ENCODE peak calls at places on chromosomes 11 and 22, in ten cellular contexts. Y, M, K, L, H, S, C, U, R and T are unnamed samples.

GRCh38 chr11:6233984-6234313 is 487 bp downstream of the FHIP1B start:
- DNase-seq in U (no peak), Y (no peak), H (no peak), L (no peak), K (no peak), S (peak), M (no peak), C (no peak), R (no peak), T (no peak)

GRCh38 chr11:134332782-134333181 is 994 bp downstream of the GLB1L2 start:
- DNase-seq in L (no peak), Y (no peak), U (no peak), K (no peak), H (no peak), S (no peak), M (no peak), R (no peak), C (no peak), T (no peak)

GRCh38 chr11:68798221-68798813 is 43.4 kb downstream of the CPT1A start:
- DNase-seq in H (peak), S (no peak), L (peak), U (no peak), K (no peak), C (no peak), R (no peak), M (no peak), Y (peak), T (no peak)

GRCh38 chr11:12993626-12994025 is 15.5 kb upstream of the RASSF10 start:
- DNase-seq in S (no peak), Y (no peak), M (no peak), R (no peak), U (no peak), C (no peak), L (no peak), H (no peak), K (no peak), T (no peak)

GRCh38 chr11:8766043-8766992 is 83.7 kb downstream of the RPL27A start:
- DNase-seq in K (no peak), S (peak), L (no peak), U (peak), M (peak), H (no peak), R (no peak), Y (no peak), C (no peak), T (no peak)

GRCh38 chr22:36811094-36811797 is 5.6 kb downstream of the PVALB start:
- DNase-seq in C (no peak), Y (no peak), M (no peak), H (no peak), S (no peak), U (no peak), K (no peak), L (no peak), R (no peak), T (no peak)

GRCh38 chr11:5605849-5606248 is 9.4 kb downstream of the TRIM6 start:
- DNase-seq in R (peak), K (peak), U (peak), L (no peak), Y (no peak), S (peak), H (no peak), C (no peak), M (peak), T (peak)

GRCh38 chr11:111077938-111078337 is 167.6 kb upstream of the POU2AF2 start:
- DNase-seq in L (no peak), C (no peak), U (no peak), K (no peak), R (no peak), M (no peak), H (no peak), Y (no peak), S (no peak), T (no peak)

GRCh38 chr22:18070041-18070440 is 7.7 kb upstream of the PEX26 start:
- DNase-seq in C (no peak), R (no peak), Y (no peak), U (no peak), M (no peak), S (no peak), H (no peak), K (no peak), L (no peak), T (no peak)

GRCh38 chr11:115199501-115199900 is 304.7 kb downstream of the CADM1 start:
- DNase-seq in R (peak), H (no peak), L (no peak), K (no peak), S (peak), Y (no peak), U (peak), C (no peak), M (no peak), T (peak)

GRCh38 chr22:48923165-48923875 is 904.4 kb downstream of the BRD1 start:
- DNase-seq in M (no peak), H (no peak), S (no peak), U (no peak), C (no peak), R (no peak), Y (no peak), L (no peak), K (no peak), T (no peak)

GRCh38 chr11:35247428-35247827 is 108.5 kb downstream of the CD44 start:
- DNase-seq in C (no peak), U (no peak), L (peak), K (no peak), Y (no peak), S (no peak), R (no peak), M (no peak), H (no peak), T (no peak)

GRCh38 chr11:117910941-117911630 is 18.1 kb downstream of the TMPRSS13 start:
- DNase-seq in M (no peak), C (peak), L (no peak), R (no peak), K (no peak), Y (no peak), H (no peak), U (no peak), S (no peak), T (no peak)

GRCh38 chr11:128045094-128045725 is 542.1 kb downstream of the ETS1 start:
- DNase-seq in S (peak), Y (no peak), K (no peak), L (no peak), U (no peak), M (no peak), R (no peak), C (no peak), H (no peak), T (no peak)

GRCh38 chr11:94794287-94795168 is 26.4 kb downstream of the AMOTL1 start:
- DNase-seq in S (peak), H (no peak), R (peak), K (peak), U (peak), M (peak), L (no peak), Y (peak), C (no peak), T (peak)

GRCh38 chr22:41407433-41407832 is 25.7 kb downstream of the TEF start:
- DNase-seq in M (no peak), Y (no peak), S (no peak), K (no peak), R (no peak), U (no peak), C (no peak), L (no peak), H (no peak), T (no peak)

GRCh38 chr11:60870733-60871377 is 3.5 kb downstream of the ZP1 start:
- DNase-seq in K (no peak), M (no peak), R (no peak), Y (no peak), H (no peak), S (no peak), L (no peak), U (no peak), C (no peak), T (no peak)

GRCh38 chr11:74371269-74372039 is 26.8 kb downstream of the PGM2L1 start:
- DNase-seq in U (peak), H (no peak), M (peak), R (peak), Y (no peak), C (no peak), L (no peak), S (peak), K (peak), T (no peak)

GRCh38 chr11:93840981-93841380 is 9.4 kb downstream of the VSTM5 start:
- DNase-seq in M (no peak), Y (no peak), L (no peak), U (no peak), S (no peak), C (no peak), H (no peak), R (no peak), K (no peak), T (no peak)

GRCh38 chr11:21511835-21512440 is 680.9 kb upstream of the ANO5 start:
- DNase-seq in M (peak), U (peak), R (no peak), K (no peak), L (no peak), C (peak), S (peak), H (peak), Y (peak), T (no peak)

GRCh38 chr11:122559734-122560382 is 95.7 kb upstream of the UBASH3B start:
- DNase-seq in U (no peak), H (no peak), K (no peak), S (no peak), L (no peak), Y (no peak), M (no peak), C (no peak), R (no peak), T (no peak)
- TF ChIP-seq CTCF in U (no peak), H (no peak), K (no peak), S (no peak), L (no peak), Y (no peak), M (no peak), C (no peak), R (no peak), T (no peak)

DNA sequence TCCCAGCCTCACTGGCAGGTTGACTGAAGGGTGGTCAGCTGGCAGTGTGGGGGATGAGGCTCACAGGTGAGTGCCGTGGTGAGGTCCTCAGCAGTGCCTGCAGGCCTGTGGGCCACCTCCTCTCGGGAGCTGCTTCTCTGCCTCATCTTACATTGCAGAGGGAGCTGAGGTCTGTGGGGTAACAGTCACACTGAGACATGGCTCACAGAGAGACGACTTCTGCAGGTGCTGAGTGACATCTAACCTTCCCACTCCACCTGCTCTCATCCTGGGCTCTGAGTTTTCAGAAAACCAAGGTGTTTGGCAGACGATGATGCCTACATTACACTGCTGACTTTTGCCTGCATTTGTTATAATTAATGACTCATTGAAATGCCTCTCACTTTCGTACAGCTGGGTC is 8.8 kb upstream of the SLC5A1 start:
- DNase-seq in H (no peak), C (no peak), Y (no peak), R (no peak), U (no peak), L (no peak), M (no peak), S (no peak), K (no peak), T (no peak)
- TF ChIP-seq CTCF in H (no peak), C (no peak), Y (no peak), R (no peak), U (no peak), L (no peak), M (no peak), S (no peak), K (no peak), T (no peak)

GRCh38 chr11:105449100-105449734 is 160.7 kb upstream of the GRIA4 start:
- DNase-seq in S (no peak), C (no peak), H (no peak), Y (no peak), R (no peak), U (no peak), L (no peak), K (no peak), M (no peak), T (no peak)
- TF ChIP-seq CTCF in S (no peak), C (no peak), H (no peak), Y (no peak), R (no peak), U (no peak), L (no peak), K (no peak), M (no peak), T (no peak)

GRCh38 chr11:33804471-33804870 is 30.2 kb upstream of the FBXO3 start:
- DNase-seq in H (no peak), M (no peak), S (no peak), U (no peak), Y (no peak), R (no peak), L (no peak), K (no peak), C (no peak), T (no peak)

GRCh38 chr11:33797879-33798278 is 23.6 kb upstream of the FBXO3 start:
- DNase-seq in L (no peak), S (no peak), K (no peak), R (no peak), U (no peak), Y (no peak), H (no peak), M (no peak), C (no peak), T (no peak)

GRCh38 chr11:33802414-33802950 is 28.2 kb upstream of the FBXO3 start:
- DNase-seq in R (peak), S (peak), M (peak), L (no peak), C (peak), H (no peak), K (peak), U (peak), Y (peak), T (peak)

GRCh38 chr11:33801821-33802413 is 27.6 kb upstream of the FBXO3 start:
- DNase-seq in U (no peak), C (no peak), Y (no peak), R (no peak), L (no peak), S (peak), K (no peak), H (no peak), M (no peak), T (no peak)
- TF ChIP-seq CTCF in U (no peak), C (no peak), Y (no peak), R (no peak), L (no peak), S (no peak), K (no peak), H (no peak), M (no peak), T (no peak)